ENCODE peak calls at places on chromosomes 7 and 10, in four cellular contexts. Y is mammary epithelial cell, O is AG10803, L is neuronal stem cell. D is an unnamed sample.

GRCh38 chr10:74035324-74035723 is 37.4 kb downstream of the VCL start:
- DNase-seq in Y (no peak), O (no peak), L (no peak), D (peak)

GRCh38 chr10:127999291-127999690 is 92.4 kb downstream of the PTPRE start:
- DNase-seq in Y (no peak), O (no peak), L (no peak), D (no peak)

GRCh38 chr10:61760943-61761824 is 98.5 kb downstream of the CABCOCO1 start:
- DNase-seq in Y (peak), O (peak), L (no peak), D (peak)

GRCh38 chr10:71031601-71032000 is 143.2 kb upstream of the PCBD1 start:
- DNase-seq in Y (no peak), O (no peak), L (no peak), D (no peak)

GRCh38 chr10:11678074-11678793 is 63.9 kb upstream of the ECHDC3 start:
- DNase-seq in Y (peak), O (peak), L (no peak), D (peak)

GRCh38 chr7:129489491-129489890 is 12.8 kb upstream of the SMKR1 start:
- DNase-seq in Y (no peak), O (peak), L (no peak), D (peak)

GRCh38 chr10:127278001-127278400 is 81.6 kb upstream of the INSYN2A start:
- DNase-seq in Y (no peak), O (peak), L (no peak), D (peak)

GRCh38 chr10:69883256-69883655 is 81.5 kb downstream of the COL13A1 start:
- DNase-seq in Y (peak), O (no peak), L (no peak), D (peak)

GRCh38 chr10:43259248-43259980 is 7.5 kb downstream of the RASGEF1A start:
- DNase-seq in Y (no peak), O (no peak), L (no peak), D (no peak)

GRCh38 chr10:68047088-68047487 is 28.0 kb downstream of the HERC4 start:
- DNase-seq in Y (no peak), O (no peak), L (no peak), D (no peak)

GRCh38 chr7:128030999-128031681 is at the start of gene LRRC4:
- DNase-seq in Y (peak), O (peak), L (peak), D (peak)

GRCh38 chr7:155806096-155806871 is 6.0 kb downstream of the SHH start:
- DNase-seq in Y (no peak), O (no peak), L (no peak), D (peak)

GRCh38 chr10:78856421-78856820 is 212.3 kb upstream of the ZMIZ1 start:
- DNase-seq in Y (no peak), O (no peak), L (no peak), D (no peak)

DNA sequence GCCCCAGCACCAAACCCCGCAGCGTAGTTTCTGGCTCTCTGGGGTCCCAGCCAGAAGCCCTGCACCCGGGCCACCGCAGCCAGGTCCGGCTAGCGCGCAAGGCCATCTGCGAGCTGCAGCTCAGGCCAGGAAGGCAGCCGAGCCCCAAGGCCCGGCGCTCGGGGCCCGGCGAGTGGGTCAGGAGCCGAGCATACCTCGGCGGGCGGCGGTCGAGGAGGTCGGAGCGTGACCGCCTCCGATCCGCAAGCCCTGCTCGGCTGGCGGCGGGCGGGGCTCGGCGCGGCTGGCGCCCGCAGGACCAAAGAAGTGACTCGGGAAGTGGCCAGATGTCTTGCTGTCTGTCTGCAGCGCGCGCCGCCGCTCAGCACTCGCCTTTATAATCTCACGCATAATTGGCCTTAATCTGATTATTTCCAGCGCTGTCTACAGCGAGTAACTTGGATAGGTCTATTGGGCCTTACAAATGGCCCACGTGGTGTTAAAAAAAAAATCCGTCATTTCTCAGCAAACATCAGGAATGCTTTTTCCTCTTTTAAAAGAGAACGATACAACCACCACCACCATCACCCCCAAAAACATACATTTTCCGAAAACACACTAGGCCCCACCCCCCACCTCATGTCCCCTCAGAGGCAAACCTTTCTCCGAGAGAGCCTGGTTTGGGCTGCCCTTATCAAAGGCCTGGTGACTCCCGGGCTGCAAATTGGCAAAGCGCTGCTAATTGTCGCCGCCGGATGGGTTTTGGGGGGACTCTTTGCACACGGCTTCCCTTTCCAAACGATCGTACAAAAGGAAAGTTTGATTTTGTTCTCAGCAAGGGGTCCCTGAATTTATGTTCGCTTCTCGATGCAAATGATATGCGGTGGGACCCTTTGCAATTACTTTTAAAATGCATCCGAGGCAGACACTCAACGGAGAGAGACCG is at the start of gene DRGX:
- DNase-seq in Y (no peak), O (no peak), L (peak), D (no peak)
- H3K4me3 ChIP-seq in Y (no peak), O (no peak), L (no peak), D (no peak)

GRCh38 chr7:44853391-44853790 is 5.5 kb upstream of the H2AZ2 start:
- DNase-seq in Y (peak), O (no peak), L (no peak), D (no peak)
- H3K4me3 ChIP-seq in Y (no peak), O (no peak), L (no peak), D (no peak)

GRCh38 chr10:27784272-27784671 is 38.7 kb upstream of the MKX start:
- DNase-seq in Y (no peak), O (no peak), L (no peak), D (no peak)
- H3K4me3 ChIP-seq in Y (no peak), O (no peak), L (no peak), D (no peak)

GRCh38 chr10:99660662-99661369 is 1.5 kb downstream of the ENTPD7 start:
- DNase-seq in Y (no peak), O (peak), L (no peak), D (peak)
- H3K4me3 ChIP-seq in Y (peak), O (peak), L (no peak), D (peak)

GRCh38 chr10:100569687-100570517 is 34.2 kb downstream of the HIF1AN start:
- DNase-seq in Y (no peak), O (no peak), L (peak), D (no peak)
- H3K4me3 ChIP-seq in Y (no peak), O (no peak), L (peak), D (no peak)